ENCODE peak calls at places on chromosomes 4 and X, in nine cellular contexts. Y is esophagus muscularis mucosa, V is stomach, H is breast epithelium, M is SK-N-SH, F is HCT116, G is K562, A is GM12878, Q is suprapubic skin. K is an unnamed sample.

GRCh38 chr4:87551361-87551760 is 22.2 kb upstream of the SPARCL1 start:
- DNase-seq in V (no peak), Q (no peak), G (no peak), M (no peak), H (no peak), A (no peak), Y (peak), F (no peak), K (no peak)

GRCh38 chr4:42399393-42399792 is 2.1 kb downstream of the SHISA3 start:
- DNase-seq in H (no peak), V (no peak), Y (no peak), A (no peak), F (no peak), Q (no peak), G (no peak), M (no peak), K (no peak)

GRCh38 chrX:103437147-103437873 is 61.0 kb downstream of the BEX3 start:
- DNase-seq in A (no peak), M (no peak), H (no peak), G (no peak), Q (no peak), Y (no peak), F (no peak), V (no peak), K (no peak)

GRCh38 chr4:125702406-125702805 is 387.7 kb downstream of the FAT4 start:
- DNase-seq in V (no peak), G (no peak), A (no peak), Q (no peak), Y (no peak), M (no peak), H (no peak), F (no peak), K (no peak)

GRCh38 chrX:116111934-116112595 is 58.5 kb upstream of the AGTR2 start:
- DNase-seq in V (no peak), H (no peak), F (no peak), A (no peak), Y (no peak), G (no peak), Q (no peak), M (no peak), K (no peak)

GRCh38 chr4:112704991-112705845 is 68.3 kb downstream of the LARP7 start:
- DNase-seq in Q (no peak), H (peak), A (no peak), M (peak), F (peak), V (peak), Y (peak), G (no peak), K (no peak)

GRCh38 chrX:11768039-11768438 is 10.0 kb downstream of the MSL3 start:
- DNase-seq in Y (no peak), V (no peak), F (no peak), H (no peak), Q (no peak), G (no peak), M (no peak), A (no peak), K (no peak)

GRCh38 chr4:27084685-27085356 is 224.2 kb downstream of the STIM2 start:
- DNase-seq in H (no peak), F (no peak), Y (no peak), A (no peak), G (peak), Q (no peak), V (peak), M (peak), K (no peak)

GRCh38 chr4:103425406-103425805 is 227.3 kb upstream of the CENPE start:
- DNase-seq in Y (no peak), M (no peak), V (no peak), F (no peak), H (no peak), G (no peak), A (no peak), Q (no peak), K (no peak)

GRCh38 chr4:41478518-41478917 is 59.4 kb upstream of the LIMCH1 start:
- DNase-seq in V (no peak), H (no peak), Q (no peak), A (no peak), M (no peak), F (no peak), G (no peak), Y (no peak), K (no peak)

GRCh38 chr4:67087897-67088296 is 457.4 kb downstream of the CENPC start:
- DNase-seq in V (peak), A (no peak), Q (no peak), F (peak), G (peak), Y (no peak), H (no peak), M (peak), K (peak)

GRCh38 chr4:163484906-163485305 is 9.6 kb upstream of the TMA16 start:
- DNase-seq in G (peak), H (no peak), V (peak), Y (no peak), F (peak), Q (no peak), M (peak), A (no peak), K (no peak)

GRCh38 chr4:173125216-173125812 is 43.3 kb upstream of the GALNT7 start:
- DNase-seq in A (no peak), H (no peak), G (no peak), M (no peak), Y (no peak), V (no peak), Q (no peak), F (no peak), K (no peak)

GRCh38 chrX:150572206-150572605 is 3.8 kb downstream of the MTM1 start:
- DNase-seq in V (no peak), F (no peak), H (no peak), M (no peak), Y (no peak), Q (no peak), A (no peak), G (no peak), K (no peak)

GRCh38 chr4:15689540-15689939 is 7.9 kb downstream of the FAM200B start:
- DNase-seq in F (no peak), H (no peak), A (no peak), Y (no peak), M (no peak), Q (no peak), V (no peak), G (no peak), K (no peak)

GRCh38 chr4:81786063-81786763 is 314.5 kb upstream of the RASGEF1B start:
- DNase-seq in F (no peak), A (no peak), H (no peak), M (no peak), G (no peak), Q (no peak), V (no peak), Y (no peak), K (no peak)

GRCh38 chrX:74534569-74535038 is 79.8 kb downstream of the RLIM start:
- DNase-seq in V (no peak), F (no peak), G (no peak), Q (no peak), A (peak), Y (no peak), M (no peak), H (no peak), K (no peak)

GRCh38 chrX:23317799-23318724 is 16.6 kb upstream of the PTCHD1 start:
- DNase-seq in Q (no peak), V (no peak), A (no peak), M (peak), F (no peak), H (no peak), Y (no peak), G (peak), K (no peak)

GRCh38 chrX:39577976-39578962 is 519.5 kb downstream of the BCOR start:
- DNase-seq in Y (no peak), M (no peak), H (no peak), A (peak), Q (no peak), V (peak), F (no peak), G (no peak), K (peak)

GRCh38 chrX:30971761-30972603 is 82.9 kb upstream of the TAB3 start:
- DNase-seq in Y (no peak), G (peak), M (peak), V (peak), F (no peak), H (no peak), Q (no peak), A (no peak), K (peak)

GRCh38 chr4:5198586-5198985 is 147.3 kb downstream of the STK32B start:
- DNase-seq in V (no peak), A (no peak), H (no peak), M (no peak), G (no peak), F (no peak), Y (no peak), Q (no peak), K (no peak)

GRCh38 chr4:148847544-148847943 is 405.3 kb upstream of the NR3C2 start:
- DNase-seq in Y (no peak), F (no peak), Q (no peak), H (no peak), G (no peak), V (no peak), A (no peak), M (peak), K (no peak)

GRCh38 chr4:15729910-15730533 is 27.2 kb downstream of the BST1 start:
- DNase-seq in G (peak), Y (no peak), Q (no peak), H (no peak), A (peak), F (peak), M (peak), V (no peak), K (peak)

DNA sequence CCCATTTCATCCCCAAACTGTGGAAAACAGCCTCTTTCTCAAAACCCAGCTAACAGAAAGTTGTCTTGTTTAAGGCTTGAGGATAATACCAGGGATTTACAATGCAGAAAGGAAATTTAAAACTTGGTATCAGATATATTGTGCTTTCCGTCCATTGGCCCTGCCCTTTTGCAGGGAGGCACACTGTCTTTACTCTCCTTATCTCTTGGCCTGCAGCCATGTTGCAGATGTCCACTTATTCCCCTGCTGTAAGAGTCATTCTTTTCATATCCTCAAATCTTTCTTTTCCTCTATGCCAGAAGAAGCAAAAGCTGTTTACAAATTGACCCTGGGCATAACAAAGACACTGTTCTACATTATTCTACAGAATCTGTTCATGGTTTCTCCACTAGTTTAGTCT is 75.6 kb upstream of the DYNLT3 start:
- DNase-seq in H (no peak), A (no peak), M (no peak), V (no peak), F (no peak), Y (no peak), Q (no peak), G (no peak), K (no peak)
- TF ChIP-seq POLR2AphosphoS5 in H (no peak), A (no peak), M (no peak), V (no peak), F (no peak), Y (no peak), Q (no peak), G (no peak), K (no peak)

GRCh38 chr4:38514465-38515146 is 149.4 kb upstream of the KLF3 start:
- DNase-seq in Y (no peak), V (no peak), H (no peak), G (no peak), M (no peak), Q (no peak), A (no peak), F (no peak), K (no peak)
- TF ChIP-seq POLR2AphosphoS5 in Y (no peak), V (no peak), H (no peak), G (no peak), M (no peak), Q (no peak), A (no peak), F (no peak), K (no peak)

DNA sequence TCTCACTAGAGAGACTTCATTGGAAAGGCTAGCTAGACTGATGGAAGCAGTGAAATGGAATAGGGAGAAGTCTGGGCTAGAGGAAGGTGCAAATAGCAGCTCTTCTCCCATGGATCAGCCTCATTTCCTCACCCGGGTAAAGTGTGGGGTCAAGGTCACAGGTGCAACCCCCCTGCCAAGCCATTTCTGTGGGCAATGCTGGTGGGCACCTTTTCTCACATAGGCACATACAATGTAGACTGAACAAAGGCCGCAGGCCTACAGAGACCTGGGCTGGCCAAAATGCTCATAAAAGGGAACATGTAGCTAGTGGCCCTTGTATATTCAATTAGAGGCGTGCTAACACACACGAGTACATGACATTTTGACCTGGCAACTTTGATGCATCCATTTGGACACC is 71.5 kb upstream of the EFNB1 start:
- DNase-seq in Y (no peak), F (no peak), V (no peak), H (no peak), Q (no peak), A (no peak), G (no peak), M (no peak), K (no peak)
- TF ChIP-seq POLR2AphosphoS5 in Y (no peak), F (no peak), V (no peak), H (no peak), Q (no peak), A (no peak), G (no peak), M (no peak), K (no peak)

DNA sequence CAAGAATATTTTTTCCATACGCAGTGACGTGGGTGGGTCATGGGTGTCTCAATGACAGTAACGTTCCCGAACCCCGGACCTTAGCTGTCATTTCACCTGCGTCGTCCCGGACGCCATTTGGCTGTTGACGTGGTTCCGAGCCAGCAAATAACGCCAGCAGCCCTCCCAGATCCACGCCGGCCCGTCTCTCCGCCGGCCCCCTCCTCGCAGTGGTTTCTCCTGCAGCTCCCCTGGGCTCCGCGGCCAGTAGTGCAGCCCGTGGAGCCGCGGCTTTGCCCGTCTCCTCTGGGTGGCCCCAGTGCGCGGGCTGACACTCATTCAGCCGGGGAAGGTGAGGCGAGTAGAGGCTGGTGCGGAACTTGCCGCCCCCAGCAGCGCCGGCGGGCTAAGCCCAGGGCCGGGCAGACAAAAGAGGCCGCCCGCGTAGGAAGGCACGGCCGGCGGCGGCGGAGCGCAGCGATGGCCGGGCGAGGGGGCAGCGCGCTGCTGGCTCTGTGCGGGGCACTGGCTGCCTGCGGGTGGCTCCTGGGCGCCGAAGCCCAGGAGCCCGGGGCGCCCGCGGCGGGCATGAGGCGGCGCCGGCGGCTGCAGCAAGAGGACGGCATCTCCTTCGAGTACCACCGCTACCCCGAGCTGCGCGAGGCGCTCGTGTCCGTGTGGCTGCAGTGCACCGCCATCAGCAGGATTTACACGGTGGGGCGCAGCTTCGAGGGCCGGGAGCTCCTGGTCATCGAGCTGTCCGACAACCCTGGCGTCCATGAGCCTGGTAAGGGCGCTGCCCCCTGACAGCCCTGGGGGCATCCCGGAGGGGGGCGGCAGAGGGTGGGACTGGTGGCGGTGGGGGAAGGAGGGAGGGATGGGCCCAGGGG is at the start of gene CPE:
- DNase-seq in Q (peak), Y (no peak), G (no peak), A (no peak), V (peak), F (peak), M (peak), H (peak), K (peak)
- TF ChIP-seq POLR2AphosphoS5 in Q (no peak), Y (peak), G (no peak), A (no peak), V (peak), F (peak), M (peak), H (peak), K (no peak)

GRCh38 chrX:46626566-46626965 is 53.0 kb downstream of the CHST7 start:
- DNase-seq in F (no peak), A (no peak), G (no peak), Q (no peak), M (no peak), V (no peak), H (no peak), Y (no peak), K (no peak)
- TF ChIP-seq POLR2AphosphoS5 in F (no peak), A (no peak), G (no peak), Q (no peak), M (no peak), V (no peak), H (no peak), Y (no peak), K (no peak)

GRCh38 chr4:6781113-6781512 is 1.4 kb upstream of the KIAA0232 start:
- DNase-seq in F (no peak), Y (no peak), Q (no peak), G (no peak), H (no peak), V (no peak), M (no peak), A (no peak), K (no peak)

GRCh38 chr4:6782846-6783110 is 251 bp downstream of the KIAA0232 start:
- DNase-seq in A (no peak), Y (no peak), H (no peak), F (no peak), V (no peak), M (no peak), Q (no peak), G (no peak), K (no peak)

GRCh38 chr4:6783111-6783981 is 819 bp downstream of the KIAA0232 start:
- DNase-seq in Q (peak), Y (peak), H (peak), F (peak), A (peak), V (peak), M (peak), G (peak), K (peak)

GRCh38 chr4:6781561-6781960 is 966 bp upstream of the KIAA0232 start:
- DNase-seq in A (no peak), F (no peak), Y (no peak), H (no peak), G (no peak), Q (no peak), V (no peak), M (no peak), K (no peak)

GRCh38 chr4:6782147-6782845 is at the start of gene KIAA0232:
- DNase-seq in V (peak), M (peak), Q (peak), H (peak), Y (no peak), A (peak), F (peak), G (peak), K (peak)
- TF ChIP-seq POLR2AphosphoS5 in V (peak), M (peak), Q (no peak), H (peak), Y (peak), A (no peak), F (peak), G (no peak), K (no peak)

GRCh38 chr4:76569695-76570094 is 134.7 kb downstream of the SHROOM3 start:
- DNase-seq in Y (no peak), M (no peak), Q (no peak), H (no peak), A (no peak), V (no peak), G (no peak), F (no peak), K (no peak)

GRCh38 chr4:76572224-76572623 is 137.2 kb downstream of the SHROOM3 start:
- DNase-seq in G (no peak), Q (no peak), H (no peak), A (no peak), Y (no peak), M (no peak), V (no peak), F (no peak), K (no peak)

GRCh38 chr4:76569225-76569624 is 134.2 kb downstream of the SHROOM3 start:
- DNase-seq in A (no peak), G (no peak), F (no peak), M (no peak), V (no peak), Y (no peak), Q (no peak), H (peak), K (no peak)

GRCh38 chr4:76571274-76571673 is 136.2 kb downstream of the SHROOM3 start:
- DNase-seq in M (no peak), H (no peak), V (no peak), Y (no peak), G (no peak), Q (no peak), F (no peak), A (no peak), K (no peak)

GRCh38 chr4:76570141-76570989 is 135.3 kb downstream of the SHROOM3 start:
- DNase-seq in Y (no peak), G (no peak), F (no peak), Q (no peak), A (no peak), M (no peak), V (no peak), H (no peak), K (no peak)
- TF ChIP-seq POLR2AphosphoS5 in Y (peak), G (no peak), F (no peak), Q (no peak), A (no peak), M (no peak), V (no peak), H (no peak), K (no peak)

GRCh38 chr4:48016141-48017107 is at the start of the genes CNGA1 and NIPAL1:
- DNase-seq in Q (peak), H (peak), Y (no peak), A (no peak), F (peak), V (peak), M (peak), G (peak), K (peak)
- TF ChIP-seq POLR2AphosphoS5 in Q (no peak), H (no peak), Y (no peak), A (no peak), F (peak), V (no peak), M (no peak), G (no peak), K (no peak)

GRCh38 chr4:146368209-146368608 is 153.5 kb downstream of the SLC10A7 start:
- DNase-seq in G (no peak), Q (no peak), Y (no peak), F (no peak), V (no peak), A (no peak), M (no peak), H (no peak), K (no peak)
- TF ChIP-seq POLR2AphosphoS5 in G (no peak), Q (no peak), Y (no peak), F (no peak), V (no peak), A (no peak), M (no peak), H (no peak), K (no peak)